ENCODE peak calls at places on chromosomes 1 and 21, in six cellular contexts. D, I, H, J, L and B are unnamed samples. For H3K36me3, the result is how much of the 10 kb centered on the place peaks cover.

GRCh38 chr1:191240925-191241324 is 763.3 kb upstream of the BRINP3 start:
- DNase-seq in J (no peak), D (no peak), L (no peak), I (no peak), H (no peak), B (no peak)

GRCh38 chr1:235597867-235598553 is 51.6 kb downstream of the GNG4 start:
- DNase-seq in I (no peak), D (no peak), L (no peak), H (no peak), J (no peak), B (peak)

GRCh38 chr21:24910591-24910990 is 696.7 kb downstream of the MRPL39 start:
- DNase-seq in D (no peak), J (no peak), I (no peak), H (no peak), L (no peak), B (no peak)

GRCh38 chr1:185644531-185644930 is 89.7 kb upstream of the HMCN1 start:
- DNase-seq in D (no peak), I (no peak), L (no peak), J (no peak), H (no peak), B (peak)

GRCh38 chr1:162388083-162388594 is 6.6 kb downstream of the C1orf226 start:
- DNase-seq in I (no peak), L (no peak), J (no peak), H (no peak), D (no peak), B (no peak)

GRCh38 chr1:92965003-92965402 is 3.7 kb upstream of the DIPK1A start:
- DNase-seq in J (no peak), H (no peak), I (no peak), L (no peak), D (no peak), B (no peak)

GRCh38 chr1:189567890-189568289 is 909.8 kb downstream of the BRINP3 start:
- DNase-seq in I (no peak), H (no peak), L (no peak), D (no peak), J (no peak), B (no peak)

GRCh38 chr1:109790735-109791494 is 27.2 kb upstream of the EPS8L3 start:
- DNase-seq in J (no peak), L (peak), D (peak), H (no peak), I (peak), B (no peak)

GRCh38 chr1:15919316-15919715 is 56.6 kb downstream of the ZBTB17 start:
- DNase-seq in D (no peak), I (no peak), H (no peak), J (no peak), L (no peak), B (peak)

DNA sequence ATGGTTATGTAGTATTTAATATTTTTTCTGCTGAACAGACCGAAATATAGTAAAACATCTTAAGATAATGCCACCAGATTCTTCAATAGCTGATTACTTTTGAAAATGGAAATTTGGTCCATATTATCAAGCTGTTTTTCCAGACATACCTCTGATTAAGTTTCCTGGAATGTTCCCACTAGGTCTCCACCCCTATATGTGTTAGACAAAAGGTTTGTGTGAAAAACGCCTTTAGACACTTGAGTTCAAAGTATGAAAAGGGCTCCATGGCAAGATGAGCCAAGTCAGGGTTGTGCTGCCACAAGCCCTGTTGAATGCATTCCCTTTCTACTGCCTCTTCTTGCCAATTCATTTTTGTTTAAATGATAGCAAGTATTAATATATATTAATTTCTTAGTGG is 52.7 kb downstream of the ZBTB17 start:
- DNase-seq in L (no peak), H (no peak), J (no peak), I (no peak), D (no peak), B (peak)
- H3K36me3 ChIP-seq in L (half or more), H (under half), J (under half), I (under half), D (half or more), B (under half)

GRCh38 chr1:213416461-213417224 is 365.6 kb downstream of the RPS6KC1 start:
- DNase-seq in I (no peak), J (no peak), H (no peak), L (no peak), D (no peak), B (no peak)

GRCh38 chr1:213418268-213419068 is 367.4 kb downstream of the RPS6KC1 start:
- DNase-seq in L (no peak), I (no peak), J (no peak), H (no peak), D (no peak), B (no peak)

GRCh38 chr1:213417225-213417820 is 366.3 kb downstream of the RPS6KC1 start:
- DNase-seq in J (no peak), D (no peak), L (no peak), H (no peak), I (no peak), B (no peak)

GRCh38 chr1:213417846-213418245 is 366.8 kb downstream of the RPS6KC1 start:
- DNase-seq in H (no peak), L (no peak), D (no peak), I (no peak), J (no peak), B (no peak)

GRCh38 chr1:213419369-213420030 is 368.5 kb downstream of the RPS6KC1 start:
- DNase-seq in J (no peak), L (no peak), D (no peak), H (no peak), I (no peak), B (no peak)
- H3K4me3 ChIP-seq in J (no peak), L (no peak), D (no peak), H (no peak), I (no peak), B (no peak)

GRCh38 chr1:161161652-161162051 is 2.4 kb downstream of the USP21 start:
- DNase-seq in H (no peak), J (no peak), L (no peak), I (no peak), D (no peak), B (no peak)
- H3K36me3 ChIP-seq in H (under half), J (under half), L (under half), I (under half), D (half or more), B (under half)

DNA sequence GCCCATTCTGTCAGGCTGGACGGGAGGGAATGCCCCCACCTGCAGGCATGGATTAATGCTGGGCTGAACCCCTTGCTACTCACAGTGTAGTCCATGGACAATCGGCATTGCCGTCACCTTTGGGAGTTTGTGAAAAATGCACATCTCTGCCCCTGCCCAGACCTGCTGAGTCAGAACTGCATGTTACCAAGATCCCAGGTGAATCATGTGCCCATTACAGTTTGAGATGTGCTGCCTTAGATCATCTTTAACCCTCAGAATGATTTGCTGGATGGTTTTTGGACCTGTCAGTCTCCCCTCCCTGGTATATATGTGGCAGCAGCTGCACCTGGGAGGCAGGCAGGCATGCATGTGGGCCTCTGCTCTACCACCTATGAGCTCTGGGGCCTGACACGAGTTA is 15.0 kb downstream of the HTR6 start:
- DNase-seq in J (no peak), I (no peak), L (no peak), H (no peak), D (no peak), B (peak)
- H3K4me3 ChIP-seq in J (no peak), I (no peak), L (no peak), H (no peak), D (no peak), B (no peak)

GRCh38 chr21:44310628-44311027 is 10.8 kb downstream of the PFKL start:
- DNase-seq in D (no peak), H (no peak), L (no peak), I (no peak), J (no peak), B (no peak)
- H3K36me3 ChIP-seq in D (half or more), H (under half), L (half or more), I (under half), J (under half), B (under half)

GRCh38 chr1:227792216-227793078 is 23.0 kb upstream of the PRSS38 start:
- DNase-seq in L (no peak), H (no peak), J (no peak), D (no peak), I (no peak), B (no peak)

GRCh38 chr1:227789881-227790400 is 25.5 kb upstream of the PRSS38 start:
- DNase-seq in L (no peak), J (no peak), I (peak), D (no peak), H (no peak), B (no peak)

GRCh38 chr1:227790868-227791267 is 24.6 kb upstream of the PRSS38 start:
- DNase-seq in D (no peak), J (no peak), L (no peak), H (no peak), I (no peak), B (no peak)

GRCh38 chr1:227793079-227793947 is 22.2 kb upstream of the PRSS38 start:
- DNase-seq in J (no peak), H (no peak), L (no peak), D (no peak), I (peak), B (no peak)

DNA sequence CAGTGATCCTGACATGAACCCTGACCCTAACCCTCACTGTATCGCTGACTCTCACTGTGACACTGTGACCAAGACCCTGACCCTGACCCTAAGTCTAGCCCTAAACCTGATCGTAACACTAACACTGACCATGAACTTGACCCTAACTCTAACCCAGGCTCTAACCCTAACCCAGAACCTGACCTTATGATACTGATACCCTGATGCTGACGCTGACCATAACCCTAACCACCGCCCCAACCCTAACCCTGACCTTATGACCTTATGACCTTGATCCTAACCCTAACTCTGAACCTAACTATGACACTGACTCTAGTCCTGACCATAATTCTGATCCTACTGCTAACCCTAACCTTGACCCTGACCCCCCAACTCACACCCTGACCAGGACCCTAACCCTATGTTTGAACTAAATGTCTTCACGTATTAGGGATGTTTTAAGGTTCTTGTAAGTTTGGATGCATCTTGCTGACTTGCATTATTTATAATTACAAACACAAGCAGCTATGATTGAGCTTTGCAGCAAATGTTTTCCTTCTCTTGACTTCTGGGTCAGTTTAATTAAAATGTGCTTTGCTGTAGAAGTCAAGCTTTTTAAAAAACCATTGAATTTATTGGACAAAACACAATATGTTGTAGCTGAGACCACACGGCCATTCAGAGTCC is 23.9 kb upstream of the PRSS38 start:
- DNase-seq in I (no peak), J (no peak), D (no peak), H (no peak), L (no peak), B (no peak)
- H3K4me3 ChIP-seq in I (no peak), J (no peak), D (no peak), H (no peak), L (no peak), B (no peak)

DNA sequence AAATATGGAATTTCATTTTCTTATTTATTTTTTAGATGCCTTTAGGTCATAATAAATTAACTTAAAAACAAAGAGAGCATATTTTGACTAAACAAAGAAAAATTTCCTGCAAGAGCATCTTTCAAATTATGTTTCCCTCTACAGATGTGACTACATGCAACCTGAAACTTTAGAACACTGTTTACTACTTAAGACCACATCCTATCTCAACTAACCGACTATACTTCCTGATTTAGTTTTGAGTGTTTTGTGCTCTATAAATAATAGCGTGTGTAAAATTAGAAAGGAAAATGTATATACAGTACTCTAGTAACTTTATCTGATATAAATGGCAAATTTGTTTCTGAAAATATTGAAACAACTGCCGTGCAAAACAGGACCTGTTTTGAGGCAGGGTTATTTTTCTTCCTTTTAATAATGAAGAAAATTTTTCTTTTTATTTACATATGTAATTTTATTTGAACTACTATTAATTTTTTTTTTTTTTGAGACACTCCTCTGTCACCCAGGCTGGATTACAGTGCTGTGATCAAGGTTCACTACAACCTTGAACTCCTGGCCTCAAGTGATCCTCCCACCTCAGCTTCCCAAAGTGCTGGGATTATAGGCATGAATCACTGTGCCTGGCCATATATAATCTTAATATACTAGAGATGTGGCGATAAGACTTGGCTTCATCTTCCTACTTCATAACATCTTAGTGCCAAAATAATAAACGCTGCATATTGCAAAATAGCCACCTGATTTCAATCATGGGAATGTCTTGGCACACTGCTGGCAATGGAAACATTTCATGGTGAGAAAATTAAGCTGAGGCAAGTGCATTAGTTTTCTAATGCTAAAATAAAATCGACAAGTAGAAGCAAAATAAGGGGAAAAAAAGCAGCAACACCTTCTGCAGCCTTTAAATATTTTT is 12.3 kb downstream of the ZRANB2 start:
- DNase-seq in D (no peak), I (no peak), J (no peak), L (no peak), H (peak), B (no peak)
- H3K36me3 ChIP-seq in D (half or more), I (half or more), J (under half), L (half or more), H (half or more), B (under half)

GRCh38 chr1:200487650-200488049 is 77.8 kb upstream of the ZNF281 start:
- DNase-seq in L (no peak), J (no peak), H (no peak), D (peak), I (no peak), B (no peak)

GRCh38 chr1:200490183-200490582 is 80.3 kb upstream of the ZNF281 start:
- DNase-seq in J (no peak), L (no peak), H (no peak), I (no peak), D (no peak), B (no peak)

GRCh38 chr1:200486634-200487033 is 76.8 kb upstream of the ZNF281 start:
- DNase-seq in L (no peak), I (no peak), D (no peak), H (no peak), J (no peak), B (no peak)

GRCh38 chr1:200491097-200491496 is 81.3 kb upstream of the ZNF281 start:
- DNase-seq in L (no peak), D (no peak), I (no peak), J (no peak), H (no peak), B (no peak)

GRCh38 chr1:200488375-200489165 is 78.7 kb upstream of the ZNF281 start:
- DNase-seq in H (peak), J (peak), I (no peak), L (no peak), D (peak), B (peak)
- H3K4me3 ChIP-seq in H (no peak), J (no peak), I (no peak), L (no peak), D (no peak), B (no peak)

DNA sequence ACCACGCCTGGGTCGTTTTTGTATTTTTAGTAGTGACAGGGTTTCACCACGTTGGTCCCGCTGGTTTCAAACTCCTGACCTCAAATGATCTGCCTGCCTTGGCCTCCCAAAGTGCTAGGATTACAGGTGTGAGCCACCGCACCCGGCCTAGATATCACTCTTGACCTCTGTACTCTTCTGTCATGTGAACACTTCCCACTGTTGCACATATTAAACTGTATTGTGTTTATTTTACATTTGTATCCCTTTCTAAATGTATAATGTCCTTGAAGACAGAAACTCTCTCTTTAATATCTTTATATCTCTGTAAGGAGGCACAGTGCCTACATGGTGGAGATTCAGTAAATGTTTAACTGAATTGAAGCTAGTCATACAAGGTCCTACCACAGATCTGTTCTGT is 19.3 kb upstream of the PSMD4 start:
- DNase-seq in I (no peak), L (no peak), H (no peak), D (no peak), J (no peak), B (no peak)
- H3K36me3 ChIP-seq in I (half or more), L (half or more), H (under half), D (half or more), J (under half), B (under half)